ENCODE peak calls at places on chromosomes 6 and 20, in four cellular contexts. N is K562, C is SK-N-SH, S is GM12878. X is an unnamed sample.

GRCh38 chr6:88650029-88650619 is 313.3 kb downstream of the RNGTT start:
- DNase-seq in N (no peak), S (peak), C (no peak), X (no peak)

GRCh38 chr20:57065646-57066045 is 200.8 kb downstream of the BMP7 start:
- DNase-seq in N (no peak), C (no peak), S (no peak), X (no peak)

GRCh38 chr6:112223070-112223861 is 31.1 kb downstream of the LAMA4 start:
- DNase-seq in C (no peak), S (no peak), N (no peak), X (no peak)

GRCh38 chr6:110475255-110475654 is 1.2 kb downstream of the SLC22A16 start:
- DNase-seq in C (no peak), N (no peak), S (no peak), X (no peak)

GRCh38 chr20:44014807-44015732 is 100.4 kb downstream of the TOX2 start:
- DNase-seq in C (peak), N (peak), S (no peak), X (no peak)

GRCh38 chr6:159969921-159970320 is 1.0 kb downstream of the IGF2R start:
- DNase-seq in S (no peak), N (peak), C (peak), X (peak)

GRCh38 chr20:7571521-7572065 is 368.7 kb downstream of the HAO1 start:
- DNase-seq in S (no peak), C (no peak), N (no peak), X (no peak)

GRCh38 chr20:32510601-32511357 is 74.4 kb downstream of the NOL4L start:
- DNase-seq in C (no peak), N (peak), S (no peak), X (peak)

GRCh38 chr6:101716810-101717209 is 323.3 kb downstream of the GRIK2 start:
- DNase-seq in C (no peak), S (no peak), N (no peak), X (no peak)

GRCh38 chr6:144931172-144932035 is 646.3 kb downstream of the UTRN start:
- DNase-seq in N (no peak), C (peak), S (no peak), X (peak)

GRCh38 chr6:167683028-167683862 is 143.5 kb upstream of the AFDN start:
- DNase-seq in N (no peak), C (no peak), S (no peak), X (peak)

GRCh38 chr6:147238164-147238563 is 33.9 kb downstream of the STXBP5 start:
- DNase-seq in S (no peak), C (no peak), N (no peak), X (no peak)

GRCh38 chr6:56437171-56437900 is 190.0 kb upstream of the COL21A1 start:
- DNase-seq in S (no peak), N (no peak), C (no peak), X (no peak)

GRCh38 chr6:168370310-168370991 is 50.9 kb upstream of the DACT2 start:
- DNase-seq in S (no peak), N (peak), C (peak), X (peak)

GRCh38 chr6:163945813-163946212 is 531.3 kb downstream of the QKI start:
- DNase-seq in N (no peak), C (no peak), S (no peak), X (no peak)

GRCh38 chr20:24693466-24694156 is 224.2 kb downstream of the SYNDIG1 start:
- DNase-seq in S (no peak), N (no peak), C (peak), X (no peak)

GRCh38 chr20:33441142-33441955 is 2.2 kb downstream of the SNTA1 start:
- DNase-seq in N (peak), C (no peak), S (no peak), X (peak)

GRCh38 chr6:107489636-107490567 is at the start of gene SOBP:
- DNase-seq in N (peak), C (peak), S (no peak), X (peak)

GRCh38 chr6:147161974-147162495 is 42.2 kb upstream of the STXBP5 start:
- DNase-seq in C (no peak), S (no peak), N (peak), X (no peak)

GRCh38 chr6:13488015-13488895 is 855 bp upstream of the GFOD1 start:
- DNase-seq in C (peak), N (no peak), S (no peak), X (no peak)

GRCh38 chr6:45504947-45505346 is 127.2 kb upstream of the SUPT3H start:
- DNase-seq in C (no peak), S (no peak), N (no peak), X (no peak)

GRCh38 chr6:10276106-10276505 is 138.8 kb downstream of the TFAP2A start:
- DNase-seq in N (no peak), C (no peak), S (no peak), X (no peak)

GRCh38 chr20:41248371-41249024 is 69.0 kb downstream of the ZHX3 start:
- DNase-seq in N (no peak), C (no peak), S (no peak), X (no peak)

GRCh38 chr6:142478117-142478516 is 176.3 kb downstream of the ADGRG6 start:
- DNase-seq in S (no peak), N (no peak), C (no peak), X (peak)

GRCh38 chr6:16985484-16986284 is 116.2 kb upstream of the STMND1 start:
- DNase-seq in C (no peak), S (no peak), N (no peak), X (no peak)

GRCh38 chr6:1145756-1146218 is 166.1 kb upstream of the FOXQ1 start:
- DNase-seq in S (no peak), N (no peak), C (no peak), X (no peak)

GRCh38 chr6:136011475-136011874 is 160.0 kb downstream of the PDE7B start:
- DNase-seq in N (no peak), S (no peak), C (no peak), X (no peak)

GRCh38 chr6:142693446-142693845 is 251.5 kb downstream of the HIVEP2 start:
- DNase-seq in C (no peak), S (no peak), N (no peak), X (no peak)

GRCh38 chr6:11272491-11273192 is 40.2 kb upstream of the NEDD9 start:
- DNase-seq in N (no peak), C (peak), S (no peak), X (no peak)

GRCh38 chr6:44058617-44059358 is 68.5 kb downstream of the MRPL14 start:
- DNase-seq in S (no peak), N (peak), C (peak), X (peak)

GRCh38 chr6:75525682-75526081 is 32.1 kb upstream of the FILIP1 start:
- DNase-seq in N (no peak), C (no peak), S (no peak), X (no peak)

GRCh38 chr6:168380956-168381605 is 59.9 kb upstream of the SMOC2 start:
- DNase-seq in N (no peak), C (no peak), S (no peak), X (no peak)

DNA sequence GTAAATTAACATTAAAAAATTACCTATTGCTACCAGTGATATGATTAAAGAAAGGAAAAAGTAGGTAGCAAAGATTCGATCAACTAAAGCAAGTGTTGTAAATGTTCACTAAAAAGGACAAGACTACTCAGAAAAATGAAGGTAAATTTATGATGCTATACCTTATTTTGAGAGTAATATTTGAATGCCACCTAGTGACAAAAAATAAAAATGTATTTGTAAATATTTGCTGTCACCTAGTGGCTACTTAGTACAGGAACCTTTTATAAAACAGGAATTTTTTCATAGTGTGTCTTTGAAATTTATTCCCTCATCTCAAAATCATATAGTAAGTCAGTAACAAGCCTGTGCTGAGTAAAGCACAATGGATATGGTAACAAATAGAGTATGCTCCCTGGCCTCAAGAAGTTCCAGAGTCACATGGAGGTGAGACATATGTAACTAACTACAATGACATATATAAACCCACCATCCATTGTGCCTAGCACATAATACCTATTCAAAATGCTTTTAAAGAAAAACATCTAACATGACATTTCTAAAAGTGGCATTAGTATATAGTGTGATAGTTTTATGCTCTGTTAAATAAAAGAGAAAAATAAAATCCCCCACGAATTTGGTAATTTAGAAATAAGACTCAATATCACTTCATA is 193.1 kb upstream of the SIM1 start:
- DNase-seq in S (no peak), C (no peak), N (no peak), X (no peak)
- TF ChIP-seq NFIC in S (no peak), C (no peak), N (no peak), X (no peak)

DNA sequence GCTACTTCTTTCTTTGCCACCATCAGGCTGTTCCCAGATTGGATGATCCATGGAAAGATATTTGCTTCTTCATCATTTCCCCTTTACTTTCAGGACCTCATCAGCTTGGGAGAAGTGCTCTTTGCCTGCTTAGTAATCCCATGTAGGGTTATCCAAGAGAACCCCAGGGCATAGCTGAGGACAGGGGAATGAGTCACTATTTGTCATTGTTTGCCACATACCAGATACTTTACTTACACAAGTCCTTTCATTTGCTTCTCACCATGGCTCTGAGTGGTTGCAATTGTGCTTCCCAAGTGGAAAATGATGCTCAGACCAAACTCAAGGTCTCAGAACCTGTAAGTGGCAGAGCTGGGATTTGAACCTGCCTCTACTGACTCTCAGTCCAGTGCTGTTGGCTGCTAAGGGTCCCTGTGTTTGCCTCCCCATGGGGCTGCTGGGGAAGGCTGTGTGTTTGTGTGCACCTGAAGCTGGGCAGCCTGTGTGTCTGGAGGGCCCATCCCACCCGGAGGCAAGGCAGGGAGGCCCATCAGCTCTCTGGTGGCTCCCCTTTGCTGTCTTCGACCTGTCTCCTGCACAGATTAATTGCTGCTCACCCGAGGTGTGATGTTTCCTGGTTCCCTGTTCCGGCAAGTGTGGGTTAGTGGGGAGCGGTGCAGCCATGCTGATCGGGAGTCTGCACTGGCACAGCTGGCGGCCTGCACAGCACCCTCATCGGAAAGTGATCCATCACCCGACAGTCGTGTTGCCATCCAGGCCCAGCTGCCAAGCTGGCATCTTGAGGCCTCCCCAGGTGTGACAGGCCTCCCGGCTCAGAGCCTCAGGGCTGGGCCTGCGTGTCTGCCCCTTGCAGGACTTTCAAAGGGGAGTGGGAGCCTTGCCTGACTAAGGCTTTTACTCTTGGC is 228.8 kb downstream of the DHX35 start:
- DNase-seq in S (no peak), N (no peak), C (no peak), X (peak)
- TF ChIP-seq SMC3 in S (no peak), N (no peak), C (no peak), X (peak)

DNA sequence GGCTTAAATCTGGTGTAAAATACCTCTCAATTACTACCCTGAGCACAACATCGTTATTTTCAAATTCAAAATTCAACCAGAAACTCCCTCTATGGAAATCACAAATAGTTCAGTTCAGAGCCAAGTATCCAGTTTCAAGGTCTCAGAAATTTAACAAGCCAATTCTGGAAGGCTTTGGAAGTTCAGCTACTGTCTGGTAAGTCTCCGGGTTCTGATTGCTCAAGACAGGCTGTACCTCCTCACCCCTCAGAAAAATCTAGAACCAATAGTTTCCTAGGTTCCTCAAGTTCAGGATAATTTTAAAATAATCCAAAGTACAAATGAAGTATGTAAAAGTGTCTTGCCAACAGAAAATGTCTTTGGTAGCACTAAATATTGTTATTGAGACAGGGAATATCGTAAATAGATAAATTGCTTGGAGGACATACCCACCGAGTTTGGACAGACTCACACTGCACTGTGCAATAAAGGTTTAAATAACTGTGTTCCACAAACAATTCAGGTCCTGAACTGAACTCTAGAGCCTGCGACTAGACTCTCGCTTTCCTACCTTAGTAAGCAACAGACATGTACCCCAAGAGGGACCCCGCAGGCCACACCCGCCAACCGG is 729 bp downstream of the ATG5 start:
- DNase-seq in N (no peak), S (no peak), C (no peak), X (no peak)
- TF ChIP-seq NFIC in N (no peak), S (no peak), C (no peak), X (no peak)

GRCh38 chr20:11783102-11783861 is 134.4 kb upstream of the BTBD3 start:
- DNase-seq in S (no peak), N (no peak), C (no peak), X (no peak)
- TF ChIP-seq SMC3 in S (no peak), N (no peak), C (no peak), X (no peak)

GRCh38 chr20:63158352-63158751 is 57.6 kb downstream of the YTHDF1 start:
- DNase-seq in C (no peak), N (no peak), S (no peak), X (no peak)

GRCh38 chr20:63154395-63154794 is 61.5 kb downstream of the YTHDF1 start:
- DNase-seq in C (no peak), S (no peak), N (no peak), X (no peak)

GRCh38 chr20:63158845-63159244 is 57.1 kb downstream of the YTHDF1 start:
- DNase-seq in S (no peak), C (no peak), N (no peak), X (no peak)

GRCh38 chr20:63155266-63156165 is 60.4 kb downstream of the YTHDF1 start:
- DNase-seq in C (no peak), N (no peak), S (no peak), X (no peak)

DNA sequence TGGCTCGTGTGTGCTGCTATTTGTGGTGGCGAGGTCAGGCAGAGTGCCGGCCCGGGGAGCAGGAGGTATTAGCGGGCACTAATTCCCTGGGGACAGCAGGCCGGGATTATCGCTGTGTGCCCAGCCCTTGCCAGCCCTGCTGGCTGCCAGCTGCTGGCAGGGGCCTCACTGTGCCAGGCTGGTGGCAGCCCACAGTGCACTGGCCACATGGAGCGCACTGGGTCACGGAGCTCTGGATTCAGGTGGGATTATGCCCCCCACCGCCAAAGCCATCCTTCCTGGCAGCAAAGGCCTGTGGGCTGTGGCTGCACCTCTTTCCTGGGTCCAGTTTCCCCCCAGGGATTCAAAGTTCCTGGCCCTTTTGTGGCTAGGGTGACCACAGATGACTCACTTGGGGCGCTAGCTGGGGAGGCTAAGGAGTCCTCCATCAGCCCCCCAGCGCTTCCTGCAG is 59.7 kb downstream of the YTHDF1 start:
- DNase-seq in N (no peak), C (no peak), S (no peak), X (no peak)
- TF ChIP-seq NFIC in N (no peak), C (no peak), S (no peak), X (no peak)

GRCh38 chr20:2693286-2693995 is 861 bp downstream of the EBF4 start:
- DNase-seq in S (no peak), N (no peak), C (peak), X (no peak)
- TF ChIP-seq SMC3 in S (no peak), N (no peak), C (no peak), X (no peak)

DNA sequence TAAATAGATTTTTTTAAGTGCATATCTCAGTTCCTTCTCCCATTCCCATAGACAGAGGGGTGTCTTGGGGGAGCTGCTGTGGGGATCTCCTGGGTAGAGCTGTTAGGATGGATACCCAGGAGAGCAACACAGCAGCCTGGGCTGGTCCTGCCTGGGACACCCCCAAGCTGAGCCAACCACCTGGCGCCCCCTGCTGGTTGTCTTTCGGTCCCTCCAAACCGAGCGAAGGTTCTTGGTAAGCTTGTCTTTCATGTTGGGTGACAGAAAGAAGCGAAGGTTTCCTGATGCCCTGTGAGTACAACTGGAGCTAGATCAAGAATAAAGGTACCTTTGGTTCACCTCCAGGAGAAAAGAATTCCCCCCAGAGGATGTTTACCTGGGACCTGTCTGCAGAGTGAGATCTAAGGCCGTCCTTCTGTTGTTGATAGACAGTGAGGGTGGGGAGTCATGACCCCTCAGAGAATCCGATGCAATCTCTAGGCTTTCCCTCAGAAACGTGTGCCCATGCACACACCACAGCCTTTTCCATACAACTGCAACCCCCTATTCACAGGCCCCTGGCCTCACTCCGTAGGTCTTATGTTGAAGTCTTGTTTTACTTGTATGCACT is 50.8 kb downstream of the SNX9 start:
- DNase-seq in S (peak), N (peak), C (peak), X (peak)
- TF ChIP-seq NFIC in S (no peak), N (no peak), C (no peak), X (no peak)

DNA sequence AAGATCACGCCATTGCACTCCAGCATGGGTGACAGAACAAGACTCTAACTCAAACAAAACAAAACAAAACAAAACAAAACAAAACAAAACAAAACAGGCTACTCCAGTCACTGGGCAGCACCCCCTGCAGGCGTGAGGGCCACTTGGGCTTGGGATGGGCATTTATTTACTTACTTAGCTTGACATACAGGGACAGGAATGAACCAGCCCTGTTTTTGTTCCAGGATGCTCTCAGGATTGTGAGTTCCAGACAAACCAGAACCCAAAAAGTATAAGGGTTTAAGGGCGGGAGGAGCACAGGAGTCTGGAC is 4.0 kb upstream of the PTPN1 start:
- DNase-seq in C (no peak), N (no peak), S (no peak), X (no peak)
- TF ChIP-seq SMC3 in C (no peak), N (no peak), S (no peak), X (peak)

DNA sequence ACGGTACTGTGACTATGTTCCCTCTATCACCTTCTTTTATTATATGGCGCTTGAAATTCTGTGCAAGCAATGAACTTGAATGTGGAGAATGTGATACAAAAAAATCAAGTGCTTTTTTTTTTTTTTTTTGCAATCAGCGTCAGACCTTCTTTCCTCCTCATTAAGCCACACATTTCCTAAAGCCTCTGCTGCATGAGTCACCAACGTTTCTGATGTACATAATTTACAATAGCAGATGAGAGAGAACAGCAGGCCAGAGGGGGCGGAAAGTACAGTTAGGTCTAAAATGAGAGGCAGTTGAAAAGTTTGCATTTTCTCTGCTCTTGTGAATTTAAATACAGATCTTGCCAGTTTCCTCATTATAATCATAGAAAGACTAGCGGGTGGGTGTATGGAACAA is 114.6 kb upstream of the RIPOR2 start:
- DNase-seq in S (no peak), C (no peak), N (no peak), X (no peak)
- TF ChIP-seq NFIC in S (peak), C (no peak), N (no peak), X (no peak)